ENCODE peak calls at places on chromosomes 1 and 21, in six cellular contexts. B, Z, Y, P, X and T are unnamed samples.

GRCh38 chr21:32886339-32886738 is 114.8 kb upstream of the PAXBP1 start:
- DNase-seq in B (no peak), Z (no peak), Y (no peak), P (no peak), X (no peak), T (no peak)

GRCh38 chr1:220045356-220046051 is 801 bp downstream of the EPRS1 start:
- DNase-seq in B (no peak), Z (peak), Y (no peak), P (no peak), X (peak), T (no peak)

GRCh38 chr1:27473755-27474154 is 16.2 kb downstream of the WASF2 start:
- DNase-seq in B (no peak), Z (no peak), Y (no peak), P (no peak), X (no peak), T (no peak)

GRCh38 chr1:192939440-192939839 is 119.7 kb downstream of the UCHL5 start:
- DNase-seq in B (no peak), Z (no peak), Y (no peak), P (no peak), X (no peak), T (no peak)

GRCh38 chr1:225428879-225429455 is 1.1 kb upstream of the LBR start:
- DNase-seq in B (no peak), Z (no peak), Y (no peak), P (no peak), X (peak), T (no peak)

GRCh38 chr1:91592716-91593477 is 92.2 kb downstream of the CDC7 start:
- DNase-seq in B (no peak), Z (no peak), Y (no peak), P (no peak), X (no peak), T (no peak)

GRCh38 chr1:211708006-211708405 is 32.6 kb upstream of the NEK2 start:
- DNase-seq in B (no peak), Z (no peak), Y (no peak), P (no peak), X (no peak), T (no peak)

GRCh38 chr21:33042812-33043211 is 17.1 kb downstream of the OLIG2 start:
- DNase-seq in B (no peak), Z (peak), Y (no peak), P (no peak), X (no peak), T (no peak)

GRCh38 chr21:36698160-36699025 is 522 bp upstream of the SIM2 start:
- DNase-seq in B (no peak), Z (peak), Y (no peak), P (no peak), X (no peak), T (no peak)

GRCh38 chr1:244065063-244065788 is 14.1 kb downstream of the ZBTB18 start:
- DNase-seq in B (no peak), Z (no peak), Y (no peak), P (no peak), X (peak), T (no peak)

GRCh38 chr1:201761178-201761577 is 67.8 kb upstream of the IPO9 start:
- DNase-seq in B (no peak), Z (no peak), Y (no peak), P (no peak), X (no peak), T (no peak)

GRCh38 chr1:1058921-1059493 is 15.1 kb downstream of the RNF223 start:
- DNase-seq in B (no peak), Z (no peak), Y (no peak), P (no peak), X (no peak), T (no peak)

GRCh38 chr1:202710070-202711025 is at the start of gene SYT2:
- DNase-seq in B (no peak), Z (peak), Y (peak), P (no peak), X (peak), T (peak)

GRCh38 chr1:218408942-218409341 is 63.8 kb downstream of the TGFB2 start:
- DNase-seq in B (no peak), Z (no peak), Y (no peak), P (no peak), X (no peak), T (no peak)

GRCh38 chr1:78658901-78659300 is 9.3 kb downstream of the IFI44 start:
- DNase-seq in B (no peak), Z (no peak), Y (no peak), P (no peak), X (no peak), T (no peak)

GRCh38 chr1:26861286-26861701 is 1.7 kb upstream of the SFN start:
- DNase-seq in B (no peak), Z (peak), Y (no peak), P (no peak), X (no peak), T (no peak)

GRCh38 chr1:79285659-79286058 is 279.1 kb upstream of the ADGRL4 start:
- DNase-seq in B (no peak), Z (no peak), Y (no peak), P (no peak), X (no peak), T (no peak)

GRCh38 chr21:25487046-25487594 is 120.2 kb downstream of the MRPL39 start:
- DNase-seq in B (no peak), Z (no peak), Y (no peak), P (no peak), X (no peak), T (no peak)

GRCh38 chr1:207007352-207008033 is 25.1 kb downstream of the C1orf116 start:
- DNase-seq in B (no peak), Z (peak), Y (no peak), P (no peak), X (no peak), T (no peak)

GRCh38 chr1:235549361-235550139 is 45.3 kb upstream of the B3GALNT2 start:
- DNase-seq in B (no peak), Z (no peak), Y (no peak), P (no peak), X (no peak), T (no peak)

GRCh38 chr1:55154616-55155015 is 60.5 kb downstream of the USP24 start:
- DNase-seq in B (no peak), Z (no peak), Y (no peak), P (no peak), X (no peak), T (no peak)

GRCh38 chr1:116127123-116127847 is 16.1 kb downstream of the MAB21L3 start:
- DNase-seq in B (no peak), Z (no peak), Y (no peak), P (no peak), X (no peak), T (no peak)

GRCh38 chr21:32135401-32136363 is 143.2 kb downstream of the MIS18A start:
- DNase-seq in B (no peak), Z (no peak), Y (no peak), P (no peak), X (peak), T (peak)

GRCh38 chr1:198496216-198497143 is 44.0 kb downstream of the ATP6V1G3 start:
- DNase-seq in B (no peak), Z (no peak), Y (no peak), P (no peak), X (no peak), T (no peak)

GRCh38 chr1:161192476-161193465 is 6.1 kb downstream of the ADAMTS4 start:
- DNase-seq in B (peak), Z (peak), Y (peak), P (no peak), X (peak), T (peak)

GRCh38 chr1:210883821-210884220 is 250.1 kb downstream of the KCNH1 start:
- DNase-seq in B (no peak), Z (peak), Y (no peak), P (no peak), X (no peak), T (no peak)

GRCh38 chr1:44354268-44354839 is 703 bp downstream of the ERI3 start:
- DNase-seq in B (no peak), Z (no peak), Y (no peak), P (no peak), X (no peak), T (no peak)

GRCh38 chr1:174114788-174115448 is 44.4 kb upstream of the RABGAP1L start:
- DNase-seq in B (no peak), Z (peak), Y (no peak), P (peak), X (peak), T (peak)

GRCh38 chr1:6794164-6794563 is 8.9 kb downstream of the CAMTA1 start:
- DNase-seq in B (no peak), Z (peak), Y (no peak), P (no peak), X (peak), T (peak)

GRCh38 chr21:39182484-39183271 is 573 bp downstream of the PSMG1 start:
- DNase-seq in B (no peak), Z (no peak), Y (peak), P (no peak), X (peak), T (peak)

GRCh38 chr1:37035014-37035686 is 835 bp upstream of the GRIK3 start:
- DNase-seq in B (no peak), Z (no peak), Y (no peak), P (no peak), X (no peak), T (no peak)